ENCODE peak calls at places on chromosome 7, in five cellular contexts. I, P, Y, D and L are unnamed samples.

GRCh38 chr7:157997471-157997870 is 590.2 kb downstream of the PTPRN2 start:
- DNase-seq in I (no peak), D (no peak), Y (no peak), P (no peak), L (no peak)

GRCh38 chr7:144497296-144497695 is 93.8 kb upstream of the NOBOX start:
- DNase-seq in Y (no peak), I (no peak), D (no peak), P (no peak), L (no peak)

GRCh38 chr7:771241-772004 is 44.3 kb upstream of the PRKAR1B start:
- DNase-seq in I (no peak), Y (no peak), D (no peak), P (no peak), L (peak; percentile 50)

GRCh38 chr7:94301024-94301588 is 93.6 kb upstream of the COL1A2 start:
- DNase-seq in P (peak; percentile 97), Y (peak; percentile 22), I (peak; percentile 90), D (no peak), L (peak; percentile 97)

GRCh38 chr7:31948041-31948440 is 122.2 kb downstream of the PDE1C start:
- DNase-seq in D (no peak), I (no peak), Y (no peak), P (peak; percentile 97), L (peak; percentile 90)

GRCh38 chr7:15554081-15554480 is 7.7 kb downstream of the AGMO start:
- DNase-seq in P (peak; percentile 20), I (no peak), Y (no peak), D (no peak), L (peak; percentile 57)

GRCh38 chr7:78247910-78248689 is 449.5 kb downstream of the PHTF2 start:
- DNase-seq in Y (no peak), P (no peak), D (no peak), I (no peak), L (no peak)

GRCh38 chr7:45482451-45482850 is 91.7 kb upstream of the ADCY1 start:
- DNase-seq in Y (no peak), I (no peak), D (no peak), P (no peak), L (no peak)

GRCh38 chr7:151792011-151792410 is 84.9 kb downstream of the PRKAG2 start:
- DNase-seq in D (no peak), I (no peak), P (no peak), Y (no peak), L (no peak)

GRCh38 chr7:82397846-82398245 is 45.7 kb downstream of the CACNA2D1 start:
- DNase-seq in I (no peak), Y (no peak), D (no peak), P (peak; percentile 10), L (no peak)

GRCh38 chr7:67392596-67393438 is 396.2 kb downstream of the TYW1 start:
- DNase-seq in I (no peak), Y (no peak), D (no peak), P (no peak), L (no peak)

GRCh38 chr7:135742371-135742770 is 6.2 kb downstream of the FAM180A start:
- DNase-seq in P (no peak), I (no peak), D (no peak), Y (no peak), L (peak; percentile 46)

GRCh38 chr7:96236198-96237039 is 85.5 kb downstream of the SLC25A13 start:
- DNase-seq in D (no peak), P (peak; percentile 94), I (peak; percentile 83), Y (peak; percentile 23), L (peak; percentile 74)

GRCh38 chr7:135232720-135233119 is 918 bp upstream of the STRA8 start:
- DNase-seq in Y (no peak), I (no peak), P (no peak), D (no peak), L (no peak)

GRCh38 chr7:43787771-43788170 is 29.3 kb downstream of the BLVRA start:
- DNase-seq in I (no peak), D (no peak), P (no peak), Y (no peak), L (no peak)

GRCh38 chr7:83947260-83947659 is 247.3 kb downstream of the SEMA3A start:
- DNase-seq in D (no peak), Y (no peak), P (no peak), I (no peak), L (no peak)

GRCh38 chr7:77570330-77571011 is 33.4 kb downstream of the PTPN12 start:
- DNase-seq in D (no peak), I (peak; percentile 56), Y (no peak), P (peak; percentile 82), L (peak; percentile 92)

GRCh38 chr7:388023-388355 is 98.0 kb downstream of the FOXL3 start:
- DNase-seq in P (no peak), I (no peak), D (no peak), Y (no peak), L (no peak)

DNA sequence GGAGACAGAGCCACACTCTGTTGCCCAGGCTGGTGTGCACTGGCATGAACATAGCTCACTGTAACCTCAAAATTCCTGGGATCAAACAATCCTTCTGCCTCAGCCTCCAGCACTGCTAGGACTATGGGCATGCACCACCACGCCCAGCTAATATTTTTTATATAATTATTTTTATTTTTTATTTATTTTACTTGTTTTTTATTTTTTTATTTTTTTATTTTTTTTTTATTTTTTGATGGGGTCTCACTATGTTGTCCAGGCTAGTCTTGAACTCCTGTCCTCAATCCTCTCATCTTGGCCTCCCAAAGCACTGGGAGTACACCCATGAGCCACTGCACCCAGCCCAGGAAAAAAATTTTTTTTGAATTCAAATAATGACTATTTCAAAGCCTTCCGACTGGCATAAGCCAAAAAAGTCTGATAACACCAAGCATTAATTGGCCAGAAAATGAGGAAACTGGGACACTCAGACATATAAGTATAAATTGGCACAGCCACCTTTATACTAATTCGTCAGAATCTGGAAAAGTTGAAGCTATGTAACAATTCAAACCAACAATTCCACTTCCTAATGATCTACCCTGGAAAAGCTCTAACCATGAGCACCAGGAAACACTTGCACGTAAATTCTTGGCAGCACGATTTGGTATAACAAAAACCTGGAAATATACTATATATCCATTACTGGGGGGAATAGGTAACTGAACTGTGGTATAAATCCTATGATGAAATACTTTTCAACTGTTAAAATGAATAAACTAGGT is 6.3 kb downstream of the ZC3HAV1 start:
- DNase-seq in I (no peak), D (no peak), P (no peak), Y (no peak), L (no peak)
- H3K4me3 ChIP-seq in I (no peak overlapping the region), D (peak overlapping the region; percentile 72), P (no peak overlapping the region), Y (peak overlapping the region; percentile 13), L (no peak overlapping the region)

GRCh38 chr7:46545790-46546189 is 624.7 kb upstream of the IGFBP3 start:
- DNase-seq in I (no peak), Y (no peak), P (peak; percentile 91), D (no peak), L (peak; percentile 79)
- H3K4me3 ChIP-seq in I (no peak overlapping the region), Y (no peak overlapping the region), P (no peak overlapping the region), D (no peak overlapping the region), L (no peak overlapping the region)

GRCh38 chr7:74179935-74180604 is 5.9 kb downstream of the EIF4H start:
- DNase-seq in P (no peak), D (no peak), Y (no peak), I (no peak), L (no peak)
- H3K4me3 ChIP-seq in P (no peak overlapping the region), D (no peak overlapping the region), Y (no peak overlapping the region), I (no peak overlapping the region), L (no peak overlapping the region)

DNA sequence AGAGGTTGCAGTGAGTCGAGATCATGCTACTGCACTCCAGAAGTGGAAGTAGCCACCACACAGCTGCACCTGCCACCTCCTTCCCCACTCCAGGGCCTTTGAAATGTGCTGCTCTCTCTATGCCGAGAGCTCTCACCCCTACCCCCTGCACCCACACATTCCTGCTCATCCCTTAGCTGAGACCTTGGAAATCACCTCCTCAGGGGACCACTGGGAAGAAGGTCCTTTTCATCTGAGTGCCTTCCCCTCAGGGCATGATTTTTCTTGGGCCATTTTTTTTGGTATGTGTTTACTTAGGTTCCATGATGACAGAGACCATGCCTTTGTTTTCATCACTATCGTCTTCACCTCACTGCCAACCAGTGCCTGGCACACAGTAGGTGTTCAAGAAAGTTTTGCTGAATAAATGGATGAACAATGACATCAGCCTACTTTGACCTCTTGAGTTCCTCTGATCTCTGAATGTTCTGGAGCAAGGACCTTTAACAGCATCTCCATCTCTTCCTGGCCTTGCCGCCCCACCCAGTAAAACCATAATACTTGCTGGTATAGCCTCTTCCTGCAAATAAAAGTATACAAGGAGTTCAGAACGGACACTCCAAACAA is 166.6 kb upstream of the KLF14 start:
- DNase-seq in P (no peak), I (no peak), Y (no peak), D (no peak), L (no peak)
- H3K4me3 ChIP-seq in P (no peak overlapping the region), I (no peak overlapping the region), Y (no peak overlapping the region), D (no peak overlapping the region), L (no peak overlapping the region)

DNA sequence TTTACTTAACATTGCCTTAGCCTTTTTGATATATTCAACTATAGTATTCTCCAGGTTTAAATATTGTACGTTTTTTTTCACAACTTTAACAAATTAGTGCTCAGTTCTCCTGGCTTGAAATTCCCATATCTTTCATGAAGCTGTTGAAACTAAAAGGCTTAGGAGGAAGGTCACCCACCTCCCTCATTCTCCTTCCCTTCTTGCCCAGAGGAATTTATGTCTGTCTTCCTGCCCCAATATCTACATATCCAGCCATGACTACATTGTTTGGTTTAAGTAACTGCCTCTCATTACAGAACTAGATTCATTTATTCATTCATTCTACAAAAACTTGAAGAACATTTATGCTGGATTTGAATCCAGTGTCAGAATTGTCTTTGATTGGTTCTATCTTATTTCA is 254.8 kb upstream of the C7orf33 start:
- DNase-seq in P (no peak), D (no peak), I (no peak), Y (no peak), L (no peak)
- H3K4me3 ChIP-seq in P (no peak overlapping the region), D (no peak overlapping the region), I (no peak overlapping the region), Y (no peak overlapping the region), L (no peak overlapping the region)

DNA sequence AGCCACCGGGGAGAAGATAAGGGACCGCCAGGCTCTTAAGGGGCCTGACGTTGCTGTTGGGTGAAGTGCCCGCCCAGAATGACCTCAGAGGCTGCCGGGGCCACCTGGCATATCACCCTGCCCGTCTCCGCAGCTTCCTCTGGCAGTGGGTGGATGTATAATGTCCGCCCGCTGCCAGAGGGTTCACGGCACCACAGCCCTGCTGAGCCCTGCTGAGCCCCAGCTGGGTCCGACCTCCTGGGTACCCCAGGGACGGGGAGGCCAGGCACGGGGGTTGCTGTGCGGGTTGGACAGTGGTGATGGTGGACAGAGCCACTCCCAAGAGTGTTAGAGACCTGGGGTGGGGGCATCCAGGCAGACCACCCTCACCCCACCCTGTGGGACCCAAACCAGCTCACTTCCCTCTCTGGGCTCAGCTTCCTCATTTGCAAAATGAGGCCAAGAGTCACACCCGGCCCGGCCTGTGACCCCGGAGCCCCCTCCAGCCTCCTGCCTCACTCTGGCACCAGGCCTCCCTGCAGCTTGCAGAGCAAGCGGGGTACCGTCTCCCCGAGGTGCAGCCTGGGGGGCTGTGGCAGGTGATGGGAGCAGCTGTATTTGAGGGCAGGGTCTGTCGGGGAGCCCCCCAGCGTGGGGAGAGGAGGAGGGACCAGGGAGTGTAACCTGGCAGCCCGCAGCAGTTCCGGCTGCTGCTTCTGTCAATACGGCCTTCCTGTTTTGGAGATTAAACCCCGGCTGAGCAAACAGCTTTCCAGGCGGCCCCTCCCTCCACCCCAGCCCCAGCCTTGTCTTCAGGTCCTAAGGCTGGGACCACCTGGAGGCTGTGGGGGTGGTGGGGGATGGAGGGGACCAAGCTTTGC is 8.4 kb upstream of the LFNG start:
- DNase-seq in Y (no peak), I (no peak), D (no peak), P (no peak), L (no peak)
- H3K4me3 ChIP-seq in Y (no peak overlapping the region), I (no peak overlapping the region), D (no peak overlapping the region), P (no peak overlapping the region), L (no peak overlapping the region)

GRCh38 chr7:107946451-107946850 is 55.5 kb downstream of the DLD start:
- DNase-seq in Y (no peak), P (peak; percentile 75), D (no peak), I (no peak), L (peak; percentile 52)
- H3K4me3 ChIP-seq in Y (no peak overlapping the region), P (no peak overlapping the region), D (no peak overlapping the region), I (no peak overlapping the region), L (no peak overlapping the region)